ENCODE peak calls at places on chromosomes 13 and 19, in four cellular contexts. C is ecto neural progenitor cell, L is mesenteric fat pad, H is Right ventricle myocardium inferior. N is an unnamed sample.

GRCh38 chr19:3187662-3188511 is 2.2 kb downstream of the NCLN start:
- DNase-seq in C (no peak), L (no peak), H (no peak), N (no peak)

GRCh38 chr19:3902317-3902973 is 22.0 kb downstream of the ATCAY start:
- DNase-seq in L (no peak), C (no peak), H (no peak), N (no peak)

GRCh38 chr13:111116830-111117229 is 1.7 kb downstream of the ARHGEF7 start:
- DNase-seq in C (no peak), L (no peak), H (no peak), N (no peak)

GRCh38 chr19:35495107-35496064 is 5.1 kb upstream of the KRTDAP start:
- DNase-seq in C (peak), L (no peak), H (peak), N (peak)

GRCh38 chr13:97977376-97977705 is 23.9 kb downstream of the IPO5 start:
- DNase-seq in H (no peak), L (no peak), C (no peak), N (no peak)

GRCh38 chr19:55453861-55454260 is 7.6 kb downstream of the ISOC2 start:
- DNase-seq in C (no peak), L (no peak), H (no peak), N (no peak)

GRCh38 chr19:4474504-4475136 is 2.5 kb downstream of the HDGFL2 start:
- DNase-seq in L (no peak), H (no peak), C (peak), N (peak)

GRCh38 chr19:6736169-6736916 is 1.0 kb downstream of the GPR108 start:
- DNase-seq in C (peak), L (no peak), H (peak), N (peak)

GRCh38 chr19:14004619-14005380 is 1.3 kb downstream of the RFX1 start:
- DNase-seq in C (no peak), L (no peak), H (peak), N (peak)

GRCh38 chr13:55298201-55298600 is 1842.5 kb upstream of the PRR20A start:
- DNase-seq in L (no peak), H (no peak), C (no peak), N (no peak)

GRCh38 chr13:95564948-95565347 is 12.4 kb downstream of the CLDN10 start:
- DNase-seq in H (no peak), C (no peak), L (no peak), N (no peak)

GRCh38 chr13:35675651-35676050 is 199.2 kb upstream of the MAB21L1 start:
- DNase-seq in H (no peak), C (no peak), L (no peak), N (no peak)

GRCh38 chr19:43474986-43475705 is 9.7 kb upstream of the LYPD3 start:
- DNase-seq in C (peak), H (peak), L (peak), N (peak)